ENCODE peak calls at places on chromosomes 6 and 20, in four cellular contexts. F is IMR-90, E is pancreas, O is AG09309. P is an unnamed sample.

GRCh38 chr6:130517444-130517931 is 151.7 kb downstream of the TMEM200A start:
- DNase-seq in O (no peak), E (no peak), F (peak; percentile 20), P (no peak)

GRCh38 chr6:117503211-117503610 is 20.7 kb downstream of the DCBLD1 start:
- DNase-seq in E (no peak), F (no peak), O (no peak), P (no peak)

GRCh38 chr6:14454467-14454763 is 336.8 kb downstream of the CD83 start:
- DNase-seq in F (no peak), E (no peak), O (no peak), P (no peak)

GRCh38 chr6:159951772-159952171 is 17.1 kb upstream of the IGF2R start:
- DNase-seq in E (no peak), O (no peak), F (no peak), P (no peak)

GRCh38 chr20:23514848-23515247 is 23.9 kb downstream of the CST8 start:
- DNase-seq in E (no peak), F (no peak), O (no peak), P (no peak)

GRCh38 chr6:26159417-26160273 is 72.4 kb downstream of the HFE start:
- DNase-seq in F (no peak), E (no peak), O (no peak), P (no peak)

GRCh38 chr6:89948876-89949275 is 54.6 kb downstream of the GJA10 start:
- DNase-seq in F (no peak), E (no peak), O (no peak), P (no peak)

GRCh38 chr6:137213813-137214212 is 5.4 kb downstream of the IFNGR1 start:
- DNase-seq in O (no peak), F (no peak), E (no peak), P (no peak)

GRCh38 chr20:64156136-64156885 is 7.9 kb upstream of the MYT1 start:
- DNase-seq in O (no peak), F (no peak), E (no peak), P (no peak)

GRCh38 chr6:153328194-153328593 is 197.1 kb upstream of the RGS17 start:
- DNase-seq in E (no peak), O (no peak), F (no peak), P (no peak)

GRCh38 chr6:159929819-159930218 is 39.0 kb downstream of the MAS1 start:
- DNase-seq in F (no peak), O (no peak), E (peak; percentile 44), P (no peak)

GRCh38 chr6:144922120-144922722 is 637.1 kb downstream of the UTRN start:
- DNase-seq in E (no peak), F (peak; percentile 42), O (peak; percentile 74), P (no peak)

GRCh38 chr6:144007779-144008500 is at the start of gene PLAGL1:
- DNase-seq in F (peak; percentile 55), O (no peak), E (peak; percentile 61), P (no peak)

GRCh38 chr6:128403618-128404444 is 116.6 kb downstream of the PTPRK start:
- DNase-seq in O (no peak), F (no peak), E (no peak), P (no peak)

GRCh38 chr6:87291879-87292278 is 30.5 kb upstream of the SMIM8 start:
- DNase-seq in F (no peak), O (no peak), E (no peak), P (no peak)

GRCh38 chr20:51327251-51327841 is 215.2 kb downstream of the NFATC2 start:
- DNase-seq in F (peak; percentile 97), O (peak; percentile 78), E (no peak), P (no peak)

DNA sequence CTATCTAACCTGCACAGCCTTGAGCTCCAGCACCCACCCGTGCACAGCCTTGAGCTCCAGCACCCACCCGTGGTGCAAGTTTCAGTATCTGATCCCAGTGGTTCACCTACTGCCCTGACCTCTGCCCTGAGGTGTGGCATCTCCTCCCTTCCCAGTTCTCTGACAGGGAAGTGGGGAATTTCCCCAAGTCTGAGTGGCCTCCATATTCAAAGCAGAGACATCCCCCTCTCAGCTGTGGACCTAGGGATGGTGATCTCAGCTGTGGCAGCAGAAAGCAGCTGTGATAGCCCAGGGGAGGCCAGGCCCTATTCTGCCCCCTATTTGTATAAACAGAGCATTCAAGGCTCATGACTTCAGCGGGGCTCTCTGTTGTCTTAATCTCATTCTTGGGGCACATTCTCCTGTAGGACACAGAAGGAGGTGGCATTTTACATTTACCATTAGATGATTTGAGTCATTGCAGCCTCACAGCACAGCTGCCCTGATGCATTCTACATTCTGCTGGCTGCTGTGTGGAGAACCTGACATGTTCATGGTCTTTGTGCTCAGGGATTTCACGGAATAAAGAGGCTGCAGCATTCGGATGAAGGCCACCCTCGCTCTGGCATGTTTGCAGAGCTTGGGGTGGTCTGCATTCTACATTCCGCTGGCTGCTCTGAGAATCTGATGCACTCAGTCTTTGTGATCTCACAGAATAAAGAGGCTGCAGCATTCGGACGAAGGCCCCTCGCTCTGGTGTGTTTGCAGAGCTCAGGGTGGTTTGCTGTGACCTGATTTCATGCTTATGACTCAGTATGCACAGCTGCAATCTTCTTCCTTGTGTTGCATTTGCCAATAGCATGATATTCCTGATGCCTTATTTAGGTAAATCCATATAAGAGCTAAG is 16.9 kb downstream of the GPR31 start:
- DNase-seq in O (no peak), E (no peak), F (no peak), P (no peak)
- TF ChIP-seq CTCF in O (no peak), E (no peak), F (no peak), P (no peak)

GRCh38 chr20:6769953-6770831 is 2.7 kb downstream of the BMP2 start:
- DNase-seq in F (no peak), O (no peak), E (peak; percentile 52), P (peak; percentile 37)
- H3K4me3 ChIP-seq in F (peak overlapping the region; percentile 35), O (peak overlapping the region; percentile 65), E (peak overlapping the region; percentile 81), P (peak overlapping the region; percentile 94)

GRCh38 chr20:45456632-45457031 is 12.9 kb upstream of the WFDC2 start:
- DNase-seq in O (no peak), E (no peak), F (no peak), P (no peak)
- TF ChIP-seq CTCF in O (peak; percentile 2), E (no peak), F (no peak), P (peak; percentile 34)

GRCh38 chr6:10310826-10311225 is 104.0 kb downstream of the TFAP2A start:
- DNase-seq in E (no peak), O (no peak), F (no peak), P (no peak)
- H3K4me3 ChIP-seq in E (no peak overlapping the region), O (no peak overlapping the region), F (no peak overlapping the region), P (no peak overlapping the region)

GRCh38 chr6:55941713-55942112 is 66.3 kb upstream of the BMP5 start:
- DNase-seq in E (no peak), O (no peak), F (peak; percentile 37), P (no peak)
- TF ChIP-seq CTCF in E (no peak), O (peak; percentile 32), F (peak; percentile 59), P (peak; percentile 20)

GRCh38 chr20:24950128-24950835 is 1.2 kb downstream of the CST7 start:
- DNase-seq in E (peak; percentile 14), O (no peak), F (no peak), P (no peak)

GRCh38 chr20:24951536-24952047 is 2.5 kb downstream of the CST7 start:
- DNase-seq in F (no peak), O (no peak), E (peak; percentile 8), P (no peak)

GRCh38 chr20:24948939-24949679 is at the start of gene CST7:
- DNase-seq in O (peak; percentile 16), F (no peak), E (peak; percentile 26), P (no peak)

GRCh38 chr20:24950836-24951525 is 1.9 kb downstream of the CST7 start:
- DNase-seq in E (peak; percentile 7), O (no peak), F (no peak), P (no peak)

GRCh38 chr20:24949756-24950127 is 673 bp downstream of the CST7 start:
- DNase-seq in E (peak; percentile 14), F (no peak), O (no peak), P (no peak)
- H3K4me3 ChIP-seq in E (no peak overlapping the region), F (no peak overlapping the region), O (no peak overlapping the region), P (no peak overlapping the region)

DNA sequence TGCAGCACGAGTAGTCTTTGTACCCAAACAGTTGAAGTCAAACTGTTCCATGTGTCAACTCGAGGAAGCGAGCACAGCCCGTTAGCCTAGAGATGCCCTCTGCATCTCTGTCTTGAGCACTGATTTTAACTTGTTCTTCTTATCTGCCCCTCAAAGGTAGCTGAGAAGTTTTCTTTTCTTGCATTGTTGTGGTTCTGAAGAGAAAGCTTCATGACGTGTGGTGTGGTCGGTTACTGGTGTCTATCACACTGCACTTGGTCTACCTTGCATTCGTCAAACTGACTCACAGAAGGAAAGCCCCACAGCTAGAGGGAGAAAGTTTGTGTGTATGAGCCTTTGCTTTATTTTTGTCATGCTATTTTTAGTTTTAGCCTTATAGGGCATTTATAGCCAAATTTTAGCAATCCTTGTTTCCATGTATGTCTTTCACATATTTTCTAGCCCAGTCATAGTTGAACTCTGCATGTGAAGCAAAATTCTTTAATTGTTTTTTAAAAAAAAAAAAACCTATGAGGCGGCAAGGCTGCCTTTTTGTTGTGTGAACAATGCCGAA is 115.1 kb downstream of the JAG1 start:
- DNase-seq in F (peak; percentile 99), O (peak; percentile 92), E (no peak), P (peak; percentile 75)
- TF ChIP-seq CTCF in F (peak; percentile 28), O (peak; percentile 35), E (no peak), P (no peak)

GRCh38 chr20:2174067-2174466 is 72.4 kb downstream of the STK35 start:
- DNase-seq in O (no peak), F (no peak), E (no peak), P (no peak)

GRCh38 chr20:2173186-2173585 is 71.6 kb downstream of the STK35 start:
- DNase-seq in F (no peak), O (no peak), E (no peak), P (no peak)

GRCh38 chr20:2179957-2180356 is 78.3 kb downstream of the STK35 start:
- DNase-seq in E (no peak), O (no peak), F (no peak), P (no peak)

GRCh38 chr20:2179233-2179580 is 77.6 kb downstream of the STK35 start:
- DNase-seq in F (no peak), O (no peak), E (no peak), P (no peak)

GRCh38 chr20:2178328-2179232 is 77.0 kb downstream of the STK35 start:
- DNase-seq in O (no peak), E (no peak), F (peak; percentile 6), P (no peak)
- H3K4me3 ChIP-seq in O (no peak overlapping the region), E (no peak overlapping the region), F (no peak overlapping the region), P (no peak overlapping the region)

P was measured in kidney epithelial cell.